ENCODE peak calls at places on chromosome X, in five cellular contexts. R is iPS DF 6.9, T is AG04450, C is astrocyte, E is right lobe of liver. O is an unnamed sample.

GRCh38 chrX:25442501-25442900 is 426.7 kb upstream of the ARX start:
- DNase-seq in C (no peak), T (no peak), R (no peak), E (no peak), O (no peak)

GRCh38 chrX:110317079-110317819 is 636 bp downstream of the AMMECR1 start:
- DNase-seq in E (peak; percentile 49), R (no peak), T (no peak), C (no peak), O (no peak)

GRCh38 chrX:77527233-77528001 is 80.2 kb downstream of the FGF16 start:
- DNase-seq in T (no peak), R (no peak), E (no peak), C (no peak), O (no peak)

GRCh38 chrX:18677140-18677834 is 5.4 kb upstream of the RS1 start:
- DNase-seq in C (no peak), E (no peak), R (no peak), T (no peak), O (no peak)

GRCh38 chrX:4570141-4570540 is 856.7 kb upstream of the PRKX start:
- DNase-seq in R (no peak), E (no peak), T (no peak), C (no peak), O (no peak)

GRCh38 chrX:74437530-74437929 is 16.2 kb downstream of the SLC16A2 start:
- DNase-seq in T (no peak), C (no peak), R (no peak), E (no peak), O (no peak)

GRCh38 chrX:150361070-150361776 is 1.9 kb upstream of the MAMLD1 start:
- DNase-seq in E (no peak), C (no peak), T (no peak), R (no peak), O (no peak)

GRCh38 chrX:73214366-73215094 is at the start of gene NAP1L2:
- DNase-seq in T (no peak), E (peak; percentile 41), R (peak; percentile 4), C (peak; percentile 42), O (no peak)

GRCh38 chrX:94058728-94059382 is 384.8 kb downstream of the FAM133A start:
- DNase-seq in E (no peak), T (no peak), C (no peak), R (no peak), O (no peak)

GRCh38 chrX:132743086-132743485 is 215.3 kb downstream of the HS6ST2 start:
- DNase-seq in E (no peak), T (no peak), C (no peak), R (no peak), O (no peak)

GRCh38 chrX:14243823-14244222 is 214.1 kb upstream of the GEMIN8 start:
- DNase-seq in R (peak; percentile 5), E (no peak), T (no peak), C (no peak), O (no peak)

GRCh38 chrX:74248889-74249288 is 55.1 kb upstream of the ZCCHC13 start:
- DNase-seq in T (no peak), R (no peak), C (no peak), E (no peak), O (no peak)

GRCh38 chrX:73855546-73855945 is 292.5 kb downstream of the CHIC1 start:
- DNase-seq in C (peak; percentile 46), R (no peak), E (peak; percentile 54), T (peak; percentile 8), O (peak; percentile 22)

GRCh38 chrX:87813566-87813965 is 296.0 kb downstream of the KLHL4 start:
- DNase-seq in T (no peak), E (no peak), C (no peak), R (no peak), O (no peak)

GRCh38 chrX:12372111-12372510 is 233.8 kb downstream of the FRMPD4 start:
- DNase-seq in E (no peak), C (peak; percentile 39), R (no peak), T (peak; percentile 36), O (peak; percentile 13)

GRCh38 chrX:39654183-39654925 is 443.4 kb downstream of the BCOR start:
- DNase-seq in R (no peak), T (no peak), C (no peak), E (no peak), O (no peak)

GRCh38 chrX:154327026-154327820 is 31.6 kb downstream of the TKTL1 start:
- DNase-seq in C (peak; percentile 27), T (no peak), R (no peak), E (no peak), O (no peak)

GRCh38 chrX:101009086-101009485 is 39.6 kb downstream of the ARL13A start:
- DNase-seq in T (no peak), R (no peak), C (peak; percentile 12), E (no peak), O (no peak)

GRCh38 chrX:49829016-49829415 is at the start of gene PAGE4:
- DNase-seq in E (no peak), R (no peak), C (no peak), T (no peak), O (no peak)

GRCh38 chrX:150587585-150588503 is 19.4 kb downstream of the MTM1 start:
- DNase-seq in R (no peak), T (no peak), E (no peak), C (no peak), O (no peak)

GRCh38 chrX:44071847-44072545 is 98.8 kb upstream of the NDP start:
- DNase-seq in C (peak; percentile 76), E (no peak), T (no peak), R (no peak), O (peak; percentile 51)

GRCh38 chrX:662126-662525 is 31.5 kb downstream of the SHOX start:
- DNase-seq in T (no peak), C (no peak), E (no peak), R (no peak), O (no peak)

DNA sequence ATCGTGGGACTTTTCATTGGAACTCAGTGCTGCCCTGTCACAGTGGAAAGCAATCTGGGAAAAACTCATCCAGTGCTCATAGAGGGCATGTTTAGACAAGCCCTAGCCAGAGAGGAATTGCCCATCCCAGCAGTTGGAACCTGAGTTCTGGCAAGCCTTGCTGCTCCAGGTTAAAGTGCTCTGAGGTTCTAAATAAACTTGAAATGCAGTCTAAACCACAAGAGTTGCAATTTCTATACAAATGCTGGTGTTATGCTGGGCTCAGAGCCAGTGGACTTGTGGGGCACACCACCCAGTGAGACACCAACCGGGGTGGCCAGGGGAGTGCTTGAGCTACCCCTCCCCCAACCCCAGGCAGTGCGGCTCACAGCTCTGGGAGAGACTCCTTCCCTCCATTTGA is 142.8 kb upstream of the PPP1R2C start:
- DNase-seq in E (no peak), R (no peak), T (no peak), C (no peak), O (no peak)
- H3K4me3 ChIP-seq in E (no peak overlapping the region), R (no peak overlapping the region), T (no peak overlapping the region), C (no peak overlapping the region), O (no peak overlapping the region)

GRCh38 chrX:41064028-41064427 is 21.2 kb upstream of the USP9X start:
- DNase-seq in E (no peak), T (no peak), R (no peak), C (peak; percentile 57), O (no peak)
- H3K4me3 ChIP-seq in E (no peak overlapping the region), T (no peak overlapping the region), R (no peak overlapping the region), C (no peak overlapping the region), O (no peak overlapping the region)

DNA sequence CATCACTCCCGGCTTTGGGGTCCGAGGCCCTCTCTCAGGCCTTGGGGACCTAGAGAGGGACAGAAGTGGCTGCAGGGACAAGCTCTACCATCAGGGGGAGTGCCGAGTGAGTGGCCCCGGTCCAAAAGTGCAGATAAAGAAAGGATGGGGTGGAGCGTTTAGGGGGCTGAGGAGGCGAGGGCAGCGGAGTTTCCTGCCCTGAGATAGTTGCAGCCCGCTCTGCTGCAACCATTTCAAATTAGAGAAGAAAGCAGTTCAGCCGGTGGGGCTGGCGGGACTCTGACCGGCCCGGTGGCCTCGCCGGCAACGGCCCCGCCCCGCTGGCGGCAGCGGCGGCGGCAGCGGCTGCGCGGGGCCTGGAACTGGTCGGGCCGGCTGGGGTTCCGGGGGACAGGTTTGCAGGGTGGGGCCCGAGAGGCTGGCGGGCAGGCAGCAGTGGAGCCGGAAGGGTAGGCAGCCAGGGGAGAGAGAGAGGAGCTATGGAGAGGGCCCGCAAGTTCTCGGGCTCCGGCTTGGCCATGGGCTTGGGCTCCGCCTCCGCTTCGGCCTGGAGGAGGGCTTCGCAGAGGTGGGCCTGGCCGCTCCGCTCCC is 7.6 kb downstream of the DLG3 start:
- DNase-seq in T (no peak), R (no peak), E (no peak), C (no peak), O (no peak)
- H3K4me3 ChIP-seq in T (peak overlapping the region; percentile 64), R (peak overlapping the region; percentile 54), E (peak overlapping the region; percentile 33), C (peak overlapping the region; percentile 71), O (peak overlapping the region; percentile 55)

GRCh38 chrX:46903458-46904242 is 8.6 kb upstream of the JADE3 start:
- DNase-seq in R (peak; percentile 37), E (peak; percentile 85), T (peak; percentile 11), C (peak; percentile 53), O (peak; percentile 38)
- H3K4me3 ChIP-seq in R (peak overlapping the region; percentile 51), E (peak overlapping the region; percentile 31), T (peak overlapping the region; percentile 73), C (peak overlapping the region; percentile 68), O (peak overlapping the region; percentile 59)

DNA sequence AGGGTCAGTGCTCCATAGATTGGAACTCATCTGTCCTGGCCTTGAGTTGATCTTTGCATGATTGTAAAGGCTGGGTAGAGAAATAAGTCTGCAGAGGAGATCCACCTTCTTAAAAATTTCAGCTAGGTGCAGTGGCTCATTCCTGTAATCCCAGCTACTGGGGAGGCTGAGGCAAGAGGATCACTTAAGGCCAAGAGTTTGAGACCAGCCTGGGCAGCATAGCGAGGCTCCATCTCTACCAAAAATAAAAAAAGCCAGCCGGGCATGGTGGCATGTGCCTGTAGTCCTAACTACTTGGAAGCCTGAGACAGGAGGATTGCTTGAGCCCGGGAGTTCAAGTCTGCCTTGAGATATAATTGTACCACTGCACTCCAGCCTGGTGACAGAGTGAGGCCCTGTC is 476 bp upstream of the CXCR3 start:
- DNase-seq in E (no peak), C (no peak), R (no peak), T (no peak), O (no peak)
- H3K4me3 ChIP-seq in E (no peak overlapping the region), C (no peak overlapping the region), R (no peak overlapping the region), T (no peak overlapping the region), O (no peak overlapping the region)

O was measured in retinal pigment epithelial cell.